ENCODE peak calls at places on chromosome 19, in five cellular contexts. One of them, this sample, is unnamed.

GRCh38 chr19:49056101-49056901 is 1.2 kb downstream of the CGB7 start:
- DNase-seq in NCI-H774: peak
- DNase-seq in NCI-H1092 treated with DMSO at 0.1 percent for 48 hours: no peak
- DNase-seq in neuronal stem cell: peak
- DNase-seq in mesenteric fat pad: no peak
- DNase-seq in this sample: peak

GRCh38 chr19:40809358-40810086 is 10.5 kb downstream of the EGLN2 start:
- DNase-seq in NCI-H774: no peak
- DNase-seq in NCI-H1092 treated with DMSO at 0.1 percent for 48 hours: no peak
- DNase-seq in neuronal stem cell: no peak
- DNase-seq in mesenteric fat pad: no peak
- DNase-seq in this sample: no peak

GRCh38 chr19:3055741-3056453 is 6.4 kb downstream of the TLE5 start:
- DNase-seq in NCI-H774: no peak
- DNase-seq in NCI-H1092 treated with DMSO at 0.1 percent for 48 hours: peak
- DNase-seq in neuronal stem cell: no peak
- DNase-seq in mesenteric fat pad: no peak
- DNase-seq in this sample: no peak

GRCh38 chr19:13788991-13789390 is 6.3 kb upstream of the ZSWIM4 start:
- DNase-seq in NCI-H774: no peak
- DNase-seq in NCI-H1092 treated with DMSO at 0.1 percent for 48 hours: no peak
- DNase-seq in neuronal stem cell: no peak
- DNase-seq in mesenteric fat pad: no peak
- DNase-seq in this sample: no peak

GRCh38 chr19:16375936-16376185 is 51.2 kb downstream of the KLF2 start:
- DNase-seq in NCI-H774: no peak
- DNase-seq in NCI-H1092 treated with DMSO at 0.1 percent for 48 hours: no peak
- DNase-seq in neuronal stem cell: no peak
- DNase-seq in mesenteric fat pad: no peak
- DNase-seq in this sample: no peak

GRCh38 chr19:844300-844971 is 3.6 kb downstream of the PRTN3 start:
- DNase-seq in NCI-H774: no peak
- DNase-seq in NCI-H1092 treated with DMSO at 0.1 percent for 48 hours: no peak
- DNase-seq in neuronal stem cell: no peak
- DNase-seq in mesenteric fat pad: no peak
- DNase-seq in this sample: no peak

GRCh38 chr19:2552859-2553258 is 76.9 kb downstream of the GADD45B start:
- DNase-seq in NCI-H774: no peak
- DNase-seq in NCI-H1092 treated with DMSO at 0.1 percent for 48 hours: no peak
- DNase-seq in neuronal stem cell: no peak
- DNase-seq in mesenteric fat pad: no peak
- DNase-seq in this sample: peak

GRCh38 chr19:7337380-7338194 is 11.2 kb upstream of the ARHGEF18 start:
- DNase-seq in NCI-H774: no peak
- DNase-seq in NCI-H1092 treated with DMSO at 0.1 percent for 48 hours: no peak
- DNase-seq in neuronal stem cell: no peak
- DNase-seq in mesenteric fat pad: no peak
- DNase-seq in this sample: no peak

GRCh38 chr19:19485161-19485997 is 30.0 kb downstream of the TSSK6 start:
- DNase-seq in NCI-H774: no peak
- DNase-seq in NCI-H1092 treated with DMSO at 0.1 percent for 48 hours: no peak
- DNase-seq in neuronal stem cell: no peak
- DNase-seq in mesenteric fat pad: no peak
- DNase-seq in this sample: peak

GRCh38 chr19:8611890-8612806 is 1.6 kb upstream of the ADAMTS10 start:
- DNase-seq in NCI-H774: no peak
- DNase-seq in NCI-H1092 treated with DMSO at 0.1 percent for 48 hours: no peak
- DNase-seq in neuronal stem cell: no peak
- DNase-seq in mesenteric fat pad: no peak
- DNase-seq in this sample: peak

GRCh38 chr19:35868172-35868822 is at the start of gene APLP1:
- DNase-seq in NCI-H774: peak
- DNase-seq in NCI-H1092 treated with DMSO at 0.1 percent for 48 hours: peak
- DNase-seq in neuronal stem cell: peak
- DNase-seq in mesenteric fat pad: no peak
- DNase-seq in this sample: peak

GRCh38 chr19:19579533-19580361 is 38.7 kb downstream of the PBX4 start:
- DNase-seq in NCI-H774: no peak
- DNase-seq in NCI-H1092 treated with DMSO at 0.1 percent for 48 hours: no peak
- DNase-seq in neuronal stem cell: no peak
- DNase-seq in mesenteric fat pad: no peak
- DNase-seq in this sample: no peak

GRCh38 chr19:13795595-13796300 is 505 bp downstream of the ZSWIM4 start:
- DNase-seq in NCI-H774: peak
- DNase-seq in NCI-H1092 treated with DMSO at 0.1 percent for 48 hours: no peak
- DNase-seq in neuronal stem cell: no peak
- DNase-seq in mesenteric fat pad: no peak
- DNase-seq in this sample: no peak

GRCh38 chr19:49681830-49682229 is 4.8 kb downstream of the PRMT1 start:
- DNase-seq in NCI-H774: no peak
- DNase-seq in NCI-H1092 treated with DMSO at 0.1 percent for 48 hours: no peak
- DNase-seq in neuronal stem cell: no peak
- DNase-seq in mesenteric fat pad: no peak
- DNase-seq in this sample: no peak

GRCh38 chr19:57466489-57466888 is 9.5 kb upstream of the VN1R1 start:
- DNase-seq in NCI-H774: no peak
- DNase-seq in NCI-H1092 treated with DMSO at 0.1 percent for 48 hours: no peak
- DNase-seq in neuronal stem cell: no peak
- DNase-seq in mesenteric fat pad: no peak
- DNase-seq in this sample: peak